ENCODE peak calls at places on chromosome 5, in seven cellular contexts. H is pancreas, C is fibroblast of lung, E is tibial artery, Y is psoas muscle, P is lower lobe of right lung, K is thoracic aorta. Q is an unnamed sample.
A peak's percentile ranks its signal among the peaks of the same experiment; 100 is the strongest.

GRCh38 chr5:54663876-54664275 is 146.3 kb downstream of the SNX18 start:
- DNase-seq in H (no peak), C (peak; percentile 96), E (peak; percentile 86), Y (peak; percentile 61), P (no peak), K (no peak), Q (no peak)

GRCh38 chr5:10724799-10725507 is 36.1 kb downstream of the DAP start:
- DNase-seq in H (peak; percentile 74), C (peak; percentile 95), E (peak; percentile 78), Y (peak; percentile 79), P (no peak), K (no peak), Q (no peak)

GRCh38 chr5:84272776-84273516 is 111.7 kb downstream of the EDIL3 start:
- DNase-seq in H (no peak), C (peak; percentile 2), E (no peak), Y (no peak), P (no peak), K (no peak), Q (no peak)

GRCh38 chr5:111072949-111073682 is 1.6 kb downstream of the TSLP start:
- DNase-seq in H (peak; percentile 16), C (no peak), E (peak; percentile 76), Y (peak; percentile 85), P (peak; percentile 73), K (peak; percentile 20), Q (peak; percentile 62)

GRCh38 chr5:179215576-179215975 is 129.7 kb downstream of the ADAMTS2 start:
- DNase-seq in H (no peak), C (no peak), E (no peak), Y (no peak), P (no peak), K (no peak), Q (no peak)

GRCh38 chr5:14720236-14720923 is 55.9 kb downstream of the OTULIN start:
- DNase-seq in H (no peak), C (peak; percentile 37), E (no peak), Y (no peak), P (no peak), K (no peak), Q (no peak)

GRCh38 chr5:96256795-96257470 is 176.1 kb downstream of the PCSK1 start:
- DNase-seq in H (no peak), C (peak; percentile 81), E (no peak), Y (no peak), P (no peak), K (no peak), Q (no peak)

GRCh38 chr5:127001621-127002296 is 28.6 kb downstream of the MARCHF3 start:
- DNase-seq in H (no peak), C (peak; percentile 64), E (no peak), Y (no peak), P (no peak), K (no peak), Q (no peak)

GRCh38 chr5:104297076-104297475 is 734.5 kb upstream of the NUDT12 start:
- DNase-seq in H (no peak), C (no peak), E (no peak), Y (no peak), P (no peak), K (no peak), Q (no peak)

GRCh38 chr5:30102185-30102584 is 1091.3 kb upstream of the CDH6 start:
- DNase-seq in H (no peak), C (no peak), E (no peak), Y (no peak), P (no peak), K (no peak), Q (no peak)

GRCh38 chr5:14165375-14166091 is 22.4 kb downstream of the TRIO start:
- DNase-seq in H (no peak), C (peak; percentile 61), E (no peak), Y (no peak), P (no peak), K (no peak), Q (no peak)

GRCh38 chr5:54837939-54838457 is 147.4 kb downstream of the ESM1 start:
- DNase-seq in H (peak; percentile 6), C (no peak), E (no peak), Y (no peak), P (no peak), K (no peak), Q (no peak)

GRCh38 chr5:61139094-61139873 is 23.0 kb downstream of the SMIM15 start:
- DNase-seq in H (no peak), C (no peak), E (no peak), Y (no peak), P (no peak), K (no peak), Q (no peak)

GRCh38 chr5:143494162-143494561 is 90.7 kb upstream of the NR3C1 start:
- DNase-seq in H (no peak), C (peak; percentile 91), E (no peak), Y (no peak), P (no peak), K (no peak), Q (no peak)

GRCh38 chr5:127229185-127229889 is 61.3 kb upstream of the MEGF10 start:
- DNase-seq in H (peak; percentile 29), C (peak; percentile 33), E (peak; percentile 69), Y (peak; percentile 66), P (peak; percentile 82), K (peak; percentile 4), Q (peak; percentile 71)

GRCh38 chr5:16461026-16461425 is 4.6 kb downstream of the ZNF622 start:
- DNase-seq in H (no peak), C (peak; percentile 36), E (no peak), Y (no peak), P (no peak), K (no peak), Q (no peak)

GRCh38 chr5:68884893-68885292 is 208.9 kb upstream of the SLC30A5 start:
- DNase-seq in H (no peak), C (no peak), E (no peak), Y (no peak), P (no peak), K (no peak), Q (no peak)

GRCh38 chr5:10222326-10222725 is 27.4 kb downstream of the ATPSCKMT start:
- DNase-seq in H (no peak), C (peak; percentile 22), E (no peak), Y (no peak), P (no peak), K (no peak), Q (no peak)

GRCh38 chr5:175657593-175658271 is at the start of gene HRH2:
- DNase-seq in H (no peak), C (no peak), E (peak; percentile 72), Y (no peak), P (peak; percentile 69), K (no peak), Q (no peak)

GRCh38 chr5:138664276-138664943 is 88.8 kb upstream of the CTNNA1 start:
- DNase-seq in H (no peak), C (peak; percentile 28), E (no peak), Y (no peak), P (no peak), K (no peak), Q (peak; percentile 6)

GRCh38 chr5:178419651-178420050 is 170.5 kb downstream of the COL23A1 start:
- DNase-seq in H (no peak), C (no peak), E (no peak), Y (no peak), P (no peak), K (no peak), Q (no peak)

GRCh38 chr5:175032741-175033151 is 308.4 kb downstream of the MSX2 start:
- DNase-seq in H (no peak), C (no peak), E (no peak), Y (no peak), P (no peak), K (no peak), Q (no peak)

GRCh38 chr5:179273074-179273435 is 72.2 kb downstream of the ADAMTS2 start:
- DNase-seq in H (no peak), C (no peak), E (no peak), Y (peak; percentile 45), P (peak; percentile 39), K (no peak), Q (no peak)

GRCh38 chr5:106481375-106481774 is 1189.4 kb downstream of the EFNA5 start:
- DNase-seq in H (no peak), C (peak; percentile 23), E (no peak), Y (no peak), P (no peak), K (no peak), Q (no peak)

GRCh38 chr5:39132128-39132447 is 57.9 kb upstream of the RICTOR start:
- DNase-seq in H (no peak), C (no peak), E (no peak), Y (no peak), P (no peak), K (no peak), Q (no peak)

GRCh38 chr5:157828949-157829639 is 29.9 kb downstream of the CLINT1 start:
- DNase-seq in H (no peak), C (no peak), E (no peak), Y (no peak), P (no peak), K (no peak), Q (no peak)

DNA sequence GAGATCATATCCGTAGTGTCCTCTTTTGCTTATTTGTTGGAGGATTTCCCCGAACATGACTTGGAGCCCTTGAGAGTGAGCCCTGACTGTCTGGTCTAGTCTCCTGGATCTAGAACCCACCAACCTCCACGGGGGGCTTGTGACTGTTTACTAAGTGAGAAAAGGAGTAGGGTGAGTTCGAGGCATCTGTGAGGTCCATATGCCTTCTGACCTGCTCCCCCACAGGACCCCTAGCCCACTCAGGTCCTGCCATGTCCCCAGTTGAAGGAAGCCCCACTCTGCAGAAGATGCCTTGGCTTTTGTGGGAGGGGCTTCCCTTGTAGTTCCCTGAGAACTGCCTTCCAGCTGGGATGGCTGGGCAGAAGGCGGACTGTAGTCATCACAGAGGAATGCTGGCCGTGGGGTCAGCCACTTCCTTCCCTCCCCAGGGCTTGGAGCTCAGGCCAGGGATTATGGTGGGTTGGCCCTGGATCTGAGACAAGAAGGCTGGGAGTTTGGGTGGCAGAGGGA is 7.0 kb upstream of the IRF1 start:
- DNase-seq in H (peak; percentile 71), C (peak; percentile 90), E (peak; percentile 93), Y (peak; percentile 84), P (peak; percentile 70), K (peak; percentile 67), Q (peak; percentile 71)
- H3K4me3 ChIP-seq in H (no peak overlapping the region), C (peak overlapping the region; percentile 71), E (peak overlapping the region; percentile 67), Y (peak overlapping the region; percentile 69), P (peak overlapping the region; percentile 80), K (peak overlapping the region; percentile 85), Q (peak overlapping the region; percentile 69)

GRCh38 chr5:1215320-1216096 is 9.7 kb upstream of the SLC6A18 start:
- DNase-seq in H (no peak), C (no peak), E (no peak), Y (peak; percentile 32), P (peak; percentile 25), K (no peak), Q (no peak)
- H3K9me3 ChIP-seq in H (no peaks in the 10 kb centered on the region), C (no peaks in the 10 kb centered on the region), E (no peaks in the 10 kb centered on the region), Y (no peaks in the 10 kb centered on the region), P (no peaks in the 10 kb centered on the region), K (no peaks in the 10 kb centered on the region), Q (no peaks in the 10 kb centered on the region)

DNA sequence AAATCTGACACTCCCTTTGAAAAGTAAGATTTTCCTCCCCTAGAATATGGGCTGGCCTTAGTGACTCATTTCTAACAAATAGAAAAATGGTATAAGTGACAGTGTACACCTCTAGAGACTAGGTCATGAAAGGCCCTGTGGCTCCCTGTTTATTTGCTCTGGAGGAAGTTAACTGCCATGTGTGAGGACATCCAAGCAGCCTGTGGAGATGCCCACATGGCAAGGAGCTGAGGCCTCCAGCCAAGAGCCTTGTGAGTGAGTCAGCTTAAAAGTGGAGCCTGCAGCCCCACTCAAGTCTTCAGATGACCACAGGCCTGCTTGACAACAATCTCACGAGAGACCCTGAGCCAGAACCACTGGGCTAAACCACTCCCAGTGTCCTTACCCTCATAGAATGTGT is 128.1 kb upstream of the LHFPL2 start:
- DNase-seq in H (no peak), C (no peak), E (no peak), Y (no peak), P (no peak), K (no peak), Q (no peak)
- H3K27ac ChIP-seq in H (no peak overlapping the region), C (no peak overlapping the region), E (no peak overlapping the region), Y (no peak overlapping the region), P (no peak overlapping the region), K (no peak overlapping the region), Q (no peak overlapping the region)

GRCh38 chr5:122163151-122164069 is 34.1 kb downstream of the ZNF474 start:
- DNase-seq in H (no peak), C (peak; percentile 90), E (peak; percentile 76), Y (no peak), P (no peak), K (peak; percentile 33), Q (no peak)
- H3K4me3 ChIP-seq in H (no peak overlapping the region), C (no peak overlapping the region), E (no peak overlapping the region), Y (no peak overlapping the region), P (no peak overlapping the region), K (peak overlapping the region; percentile 5), Q (no peak overlapping the region)

Q was measured in breast epithelium.